ENCODE peak calls at places on chromosomes 11 and 22, in eight cellular contexts. One of them, this sample, is unnamed.

GRCh38 chr11:107696140-107696539 is 15.7 kb downstream of the SLN start:
- DNase-seq in pancreas: no peak
- DNase-seq in stomach: no peak
- DNase-seq in ovary: no peak
- DNase-seq in cardiac muscle cell: no peak
- DNase-seq in IMR-90: peak; percentile 97
- DNase-seq in thoracic aorta: no peak
- DNase-seq in MM.1S: no peak
- DNase-seq in this sample: peak; percentile 30

GRCh38 chr11:8033312-8033715 is 46.2 kb downstream of the EIF3F start:
- DNase-seq in thoracic aorta: peak; percentile 40
- DNase-seq in IMR-90: peak; percentile 84
- DNase-seq in cardiac muscle cell: peak; percentile 91
- DNase-seq in ovary: peak; percentile 92
- DNase-seq in stomach: peak; percentile 81
- DNase-seq in MM.1S: peak; percentile 71
- DNase-seq in pancreas: peak; percentile 83
- DNase-seq in this sample: peak; percentile 70

GRCh38 chr11:75891947-75892739 is 77.1 kb downstream of the UVRAG start:
- DNase-seq in MM.1S: no peak
- DNase-seq in ovary: no peak
- DNase-seq in thoracic aorta: no peak
- DNase-seq in IMR-90: no peak
- DNase-seq in cardiac muscle cell: no peak
- DNase-seq in pancreas: no peak
- DNase-seq in stomach: no peak
- DNase-seq in this sample: no peak

GRCh38 chr22:28008056-28008455 is 89.0 kb upstream of the PITPNB start:
- DNase-seq in pancreas: no peak
- DNase-seq in ovary: no peak
- DNase-seq in MM.1S: no peak
- DNase-seq in IMR-90: no peak
- DNase-seq in cardiac muscle cell: no peak
- DNase-seq in stomach: no peak
- DNase-seq in thoracic aorta: no peak
- DNase-seq in this sample: no peak

GRCh38 chr22:50034126-50035081 is 21.8 kb upstream of the IL17REL start:
- DNase-seq in thoracic aorta: no peak
- DNase-seq in stomach: no peak
- DNase-seq in cardiac muscle cell: no peak
- DNase-seq in pancreas: no peak
- DNase-seq in ovary: no peak
- DNase-seq in MM.1S: no peak
- DNase-seq in IMR-90: no peak
- DNase-seq in this sample: no peak

GRCh38 chr11:34075178-34075820 is 23.8 kb downstream of the CAPRIN1 start:
- DNase-seq in ovary: no peak
- DNase-seq in stomach: no peak
- DNase-seq in cardiac muscle cell: no peak
- DNase-seq in pancreas: no peak
- DNase-seq in MM.1S: no peak
- DNase-seq in IMR-90: peak; percentile 77
- DNase-seq in thoracic aorta: no peak
- DNase-seq in this sample: peak; percentile 93

GRCh38 chr11:127931811-127932210 is 655.5 kb downstream of the ETS1 start:
- DNase-seq in stomach: no peak
- DNase-seq in ovary: no peak
- DNase-seq in pancreas: no peak
- DNase-seq in cardiac muscle cell: no peak
- DNase-seq in IMR-90: no peak
- DNase-seq in MM.1S: no peak
- DNase-seq in thoracic aorta: no peak
- DNase-seq in this sample: no peak

GRCh38 chr11:62242021-62242420 is at the start of gene SCGB1D2:
- DNase-seq in IMR-90: no peak
- DNase-seq in MM.1S: no peak
- DNase-seq in cardiac muscle cell: no peak
- DNase-seq in ovary: no peak
- DNase-seq in pancreas: peak; percentile 71
- DNase-seq in stomach: no peak
- DNase-seq in thoracic aorta: no peak
- DNase-seq in this sample: no peak

GRCh38 chr11:92329644-92330043 is 105.0 kb downstream of the FAT3 start:
- DNase-seq in IMR-90: peak; percentile 38
- DNase-seq in cardiac muscle cell: no peak
- DNase-seq in MM.1S: no peak
- DNase-seq in stomach: no peak
- DNase-seq in thoracic aorta: no peak
- DNase-seq in ovary: no peak
- DNase-seq in pancreas: no peak
- DNase-seq in this sample: no peak

GRCh38 chr11:126024143-126024542 is 38.5 kb downstream of the CDON start:
- DNase-seq in cardiac muscle cell: no peak
- DNase-seq in MM.1S: no peak
- DNase-seq in stomach: no peak
- DNase-seq in IMR-90: no peak
- DNase-seq in thoracic aorta: no peak
- DNase-seq in pancreas: no peak
- DNase-seq in ovary: no peak
- DNase-seq in this sample: no peak

GRCh38 chr11:130634981-130635473 is 186.6 kb downstream of the ADAMTS15 start:
- DNase-seq in stomach: no peak
- DNase-seq in pancreas: no peak
- DNase-seq in IMR-90: peak; percentile 81
- DNase-seq in thoracic aorta: no peak
- DNase-seq in MM.1S: no peak
- DNase-seq in ovary: no peak
- DNase-seq in cardiac muscle cell: no peak
- DNase-seq in this sample: no peak

GRCh38 chr11:31060880-31061279 is 308.7 kb downstream of the DCDC1 start:
- DNase-seq in cardiac muscle cell: peak; percentile 9
- DNase-seq in MM.1S: no peak
- DNase-seq in stomach: no peak
- DNase-seq in IMR-90: peak; percentile 3
- DNase-seq in thoracic aorta: no peak
- DNase-seq in ovary: no peak
- DNase-seq in pancreas: peak; percentile 8
- DNase-seq in this sample: no peak

GRCh38 chr11:123536690-123537437 is 106.8 kb downstream of the GRAMD1B start:
- DNase-seq in MM.1S: no peak
- DNase-seq in stomach: no peak
- DNase-seq in ovary: no peak
- DNase-seq in pancreas: no peak
- DNase-seq in thoracic aorta: no peak
- DNase-seq in IMR-90: no peak
- DNase-seq in cardiac muscle cell: peak; percentile 10
- DNase-seq in this sample: no peak

GRCh38 chr22:39215430-39216142 is 29.2 kb downstream of the PDGFB start:
- DNase-seq in stomach: no peak
- DNase-seq in ovary: no peak
- DNase-seq in IMR-90: no peak
- DNase-seq in thoracic aorta: no peak
- DNase-seq in MM.1S: no peak
- DNase-seq in cardiac muscle cell: no peak
- DNase-seq in pancreas: peak; percentile 18
- DNase-seq in this sample: no peak

GRCh38 chr22:48496987-48497650 is 1330.6 kb downstream of the BRD1 start:
- DNase-seq in stomach: no peak
- DNase-seq in thoracic aorta: no peak
- DNase-seq in MM.1S: no peak
- DNase-seq in IMR-90: no peak
- DNase-seq in cardiac muscle cell: no peak
- DNase-seq in ovary: no peak
- DNase-seq in pancreas: no peak
- DNase-seq in this sample: no peak

GRCh38 chr22:27987557-27987956 is 68.5 kb upstream of the PITPNB start:
- DNase-seq in IMR-90: peak; percentile 93
- DNase-seq in cardiac muscle cell: no peak
- DNase-seq in stomach: peak; percentile 22
- DNase-seq in thoracic aorta: no peak
- DNase-seq in ovary: no peak
- DNase-seq in pancreas: no peak
- DNase-seq in MM.1S: no peak
- DNase-seq in this sample: no peak

GRCh38 chr11:87038235-87038960 is 664 bp downstream of the TMEM135 start:
- DNase-seq in pancreas: no peak
- DNase-seq in IMR-90: no peak
- DNase-seq in MM.1S: no peak
- DNase-seq in thoracic aorta: no peak
- DNase-seq in ovary: no peak
- DNase-seq in stomach: no peak
- DNase-seq in cardiac muscle cell: no peak
- DNase-seq in this sample: no peak

GRCh38 chr11:87036756-87037449 is 831 bp upstream of the TMEM135 start:
- DNase-seq in MM.1S: no peak
- DNase-seq in IMR-90: no peak
- DNase-seq in pancreas: no peak
- DNase-seq in stomach: no peak
- DNase-seq in cardiac muscle cell: no peak
- DNase-seq in thoracic aorta: no peak
- DNase-seq in ovary: no peak
- DNase-seq in this sample: no peak

GRCh38 chr11:87039371-87039770 is 1.6 kb downstream of the TMEM135 start:
- DNase-seq in IMR-90: peak; percentile 19
- DNase-seq in ovary: peak; percentile 38
- DNase-seq in pancreas: no peak
- DNase-seq in stomach: no peak
- DNase-seq in thoracic aorta: no peak
- DNase-seq in cardiac muscle cell: no peak
- DNase-seq in MM.1S: no peak
- DNase-seq in this sample: no peak

GRCh38 chr11:87035976-87036583 is 1.7 kb upstream of the TMEM135 start:
- DNase-seq in MM.1S: no peak
- DNase-seq in cardiac muscle cell: no peak
- DNase-seq in IMR-90: no peak
- DNase-seq in pancreas: no peak
- DNase-seq in thoracic aorta: no peak
- DNase-seq in ovary: no peak
- DNase-seq in stomach: no peak
- DNase-seq in this sample: no peak

DNA sequence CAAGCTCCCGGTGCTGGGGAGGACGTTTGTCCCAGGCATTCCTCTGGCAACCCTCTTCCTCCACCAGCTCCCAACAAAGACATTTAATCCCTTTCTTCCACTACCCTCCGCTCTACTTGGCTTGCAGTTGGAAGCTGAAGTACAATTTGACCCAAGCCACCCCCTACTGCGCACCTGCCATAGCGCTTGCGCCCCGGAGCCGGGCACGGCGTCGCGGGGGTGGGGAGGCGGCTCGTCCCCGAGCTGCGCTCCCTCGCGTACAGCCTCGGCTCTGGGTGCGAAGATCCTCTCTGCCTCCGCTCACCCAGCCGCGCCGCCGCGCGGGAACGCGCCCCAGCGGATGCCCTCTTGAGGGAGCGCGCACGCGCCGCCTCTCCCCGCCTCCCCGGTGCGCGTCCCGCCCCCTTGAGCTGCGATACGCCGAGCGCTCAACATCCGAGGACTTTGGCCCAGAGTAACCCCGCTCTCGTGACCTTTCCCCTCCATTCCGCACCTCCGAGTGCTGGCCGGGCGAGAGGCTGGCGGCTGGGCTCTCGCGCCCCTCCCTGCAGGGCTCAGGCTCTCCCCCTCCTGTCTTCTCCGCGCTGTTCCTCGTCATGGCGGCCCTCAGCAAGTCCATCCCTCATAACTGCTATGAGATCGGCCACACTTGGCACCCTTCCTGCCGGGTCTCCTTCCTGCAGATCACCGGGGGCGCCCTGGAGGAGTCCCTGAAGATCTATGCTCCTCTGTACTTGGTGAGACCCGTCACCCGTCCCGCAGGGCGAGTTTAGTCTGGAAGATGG is at the start of gene TMEM135:
- DNase-seq in pancreas: peak; percentile 92
- DNase-seq in ovary: peak; percentile 94
- DNase-seq in thoracic aorta: peak; percentile 77
- DNase-seq in stomach: peak; percentile 95
- DNase-seq in IMR-90: peak; percentile 83
- DNase-seq in MM.1S: peak; percentile 97
- DNase-seq in cardiac muscle cell: peak; percentile 97
- DNase-seq in this sample: peak; percentile 97
- TF ChIP-seq CTCF in pancreas: no peak
- TF ChIP-seq CTCF in ovary: no peak
- TF ChIP-seq CTCF in thoracic aorta: no peak
- TF ChIP-seq CTCF in stomach: no peak
- TF ChIP-seq CTCF in IMR-90: no peak
- TF ChIP-seq CTCF in MM.1S: no peak
- TF ChIP-seq CTCF in cardiac muscle cell: no peak
- TF ChIP-seq CTCF in this sample: no peak

DNA sequence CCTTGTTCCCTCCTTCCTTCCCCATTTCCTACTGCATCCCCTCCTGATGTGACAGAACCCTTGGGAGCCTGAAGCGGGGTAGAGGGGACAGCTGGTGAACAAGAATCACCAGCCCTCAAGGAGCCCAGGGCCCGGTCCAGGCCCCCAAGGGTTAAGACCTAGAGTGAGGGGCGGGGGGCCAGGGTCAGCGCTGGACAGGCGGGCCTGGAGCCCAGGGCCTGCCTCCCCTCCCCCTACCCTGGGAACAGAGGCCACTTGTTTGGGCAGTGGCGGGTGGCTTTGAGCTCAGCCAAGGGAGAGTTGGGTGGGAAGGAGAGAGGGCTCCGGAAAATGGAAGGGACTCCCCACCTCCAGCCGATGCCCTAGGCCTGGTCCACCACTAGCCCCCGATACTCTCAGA is 2.1 kb downstream of the ARAP1 start:
- DNase-seq in ovary: no peak
- DNase-seq in IMR-90: no peak
- DNase-seq in pancreas: no peak
- DNase-seq in cardiac muscle cell: no peak
- DNase-seq in thoracic aorta: no peak
- DNase-seq in MM.1S: no peak
- DNase-seq in stomach: no peak
- DNase-seq in this sample: no peak
- H3K4me1 ChIP-seq in ovary: peaks cover 10% of the 10 kb centered on the region
- H3K4me1 ChIP-seq in IMR-90: peaks cover 7% of the 10 kb centered on the region
- H3K4me1 ChIP-seq in pancreas: no peaks in the 10 kb centered on the region
- H3K4me1 ChIP-seq in cardiac muscle cell: peaks cover 28% of the 10 kb centered on the region
- H3K4me1 ChIP-seq in thoracic aorta: peaks cover 13% of the 10 kb centered on the region
- H3K4me1 ChIP-seq in MM.1S: peaks cover 5% of the 10 kb centered on the region
- H3K4me1 ChIP-seq in stomach: peaks cover 34% of the 10 kb centered on the region
- H3K4me1 ChIP-seq in this sample: peaks cover 19% of the 10 kb centered on the region

DNA sequence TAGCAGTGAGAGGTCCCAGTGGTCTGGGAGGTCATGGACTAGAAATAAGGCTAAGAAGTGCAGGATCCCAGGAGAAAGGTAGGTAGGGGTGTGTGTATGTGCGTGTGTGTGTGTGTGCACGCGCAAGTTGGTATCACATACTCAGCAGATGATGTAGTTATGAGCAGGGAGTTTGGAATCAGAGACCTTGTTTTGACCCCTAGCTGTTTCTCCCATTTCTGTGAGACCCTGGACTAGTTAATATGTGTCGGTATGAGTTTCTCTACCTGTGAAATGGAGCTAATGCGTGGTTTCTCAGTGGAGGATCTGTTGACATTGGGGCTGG is 1.3 kb downstream of the SERPING1 start:
- DNase-seq in MM.1S: no peak
- DNase-seq in thoracic aorta: no peak
- DNase-seq in ovary: peak; percentile 25
- DNase-seq in cardiac muscle cell: no peak
- DNase-seq in pancreas: no peak
- DNase-seq in IMR-90: peak; percentile 53
- DNase-seq in stomach: no peak
- DNase-seq in this sample: no peak
- H3K27ac ChIP-seq in MM.1S: no peak overlapping the region
- H3K27ac ChIP-seq in thoracic aorta: peak overlapping the region; percentile 99
- H3K27ac ChIP-seq in ovary: peak overlapping the region; percentile 96
- H3K27ac ChIP-seq in cardiac muscle cell: peak overlapping the region; percentile 35
- H3K27ac ChIP-seq in pancreas: no peak overlapping the region
- H3K27ac ChIP-seq in IMR-90: peak overlapping the region; percentile 60
- H3K27ac ChIP-seq in stomach: peak overlapping the region; percentile 90
- H3K27ac ChIP-seq in this sample: no peak overlapping the region

GRCh38 chr22:46748206-46748947 is 10.3 kb upstream of the CERK start:
- DNase-seq in thoracic aorta: no peak
- DNase-seq in ovary: no peak
- DNase-seq in MM.1S: no peak
- DNase-seq in cardiac muscle cell: no peak
- DNase-seq in pancreas: no peak
- DNase-seq in IMR-90: no peak
- DNase-seq in stomach: no peak
- DNase-seq in this sample: no peak
- TF ChIP-seq CTCF in thoracic aorta: no peak
- TF ChIP-seq CTCF in ovary: no peak
- TF ChIP-seq CTCF in MM.1S: no peak
- TF ChIP-seq CTCF in cardiac muscle cell: no peak
- TF ChIP-seq CTCF in pancreas: no peak
- TF ChIP-seq CTCF in IMR-90: no peak
- TF ChIP-seq CTCF in stomach: no peak
- TF ChIP-seq CTCF in this sample: no peak

This sample was measured in A673.